ENCODE peak calls at places on chromosomes 5 and 9, in ten cellular contexts. C is colonic mucosa, M is fibroblast of mammary gland, G is astrocyte of the spinal cord, P is tibial nerve, Z is heart left ventricle, O is foreskin fibroblast, V is lower lobe of right lung, E is stomach, Y is epithelial cell of esophagus. N is an unnamed sample.

GRCh38 chr5:42621662-42622061 is 135.0 kb upstream of the CCDC152 start:
- DNase-seq in G (no peak), M (no peak), Y (no peak), O (no peak), E (no peak), Z (no peak), V (no peak), C (no peak), P (no peak), N (no peak)

GRCh38 chr9:108934323-108934885 is at the start of gene ABITRAM:
- DNase-seq in Y (peak; percentile 83), C (peak; percentile 64), O (peak; percentile 76), P (peak; percentile 48), Z (peak; percentile 87), G (peak; percentile 60), E (peak; percentile 75), M (peak; percentile 70), V (peak; percentile 84), N (peak; percentile 86)

GRCh38 chr9:109742759-109743388 is 37.1 kb upstream of the PALM2AKAP2 start:
- DNase-seq in P (no peak), G (peak; percentile 63), Z (no peak), E (no peak), O (peak; percentile 6), C (no peak), M (peak; percentile 56), V (no peak), Y (no peak), N (peak; percentile 60)

GRCh38 chr5:142520885-142521284 is 165.0 kb downstream of the FGF1 start:
- DNase-seq in Y (no peak), P (no peak), Z (no peak), O (peak; percentile 64), V (no peak), C (no peak), E (no peak), G (peak; percentile 86), M (peak; percentile 45), N (no peak)

GRCh38 chr5:172642511-172642910 is 1.4 kb downstream of the NEURL1B start:
- DNase-seq in G (no peak), C (peak; percentile 47), M (no peak), V (no peak), P (no peak), E (no peak), Z (peak; percentile 39), Y (no peak), O (no peak), N (no peak)

GRCh38 chr5:168342985-168343384 is 51.5 kb downstream of the WWC1 start:
- DNase-seq in O (no peak), G (no peak), V (no peak), Y (no peak), Z (no peak), E (no peak), C (no peak), P (no peak), M (no peak), N (no peak)

GRCh38 chr9:91807640-91808246 is 142.3 kb downstream of the ROR2 start:
- DNase-seq in G (no peak), Z (no peak), V (no peak), M (no peak), E (no peak), C (no peak), O (no peak), Y (no peak), P (no peak), N (no peak)

GRCh38 chr5:150303070-150303595 is 428 bp upstream of the ARSI start:
- DNase-seq in C (no peak), V (no peak), G (no peak), M (no peak), P (no peak), E (no peak), O (no peak), Y (no peak), Z (no peak), N (no peak)

GRCh38 chr5:180304431-180305375 is 12.8 kb upstream of the MAPK9 start:
- DNase-seq in P (no peak), O (no peak), V (no peak), M (no peak), Z (no peak), E (no peak), G (no peak), Y (no peak), C (no peak), N (no peak)

GRCh38 chr5:22850981-22851380 is 2.2 kb downstream of the CDH12 start:
- DNase-seq in P (no peak), O (no peak), C (no peak), E (no peak), V (no peak), Z (no peak), G (no peak), M (no peak), Y (no peak), N (peak; percentile 11)

GRCh38 chr5:169695919-169696490 is 58.9 kb downstream of the DOCK2 start:
- DNase-seq in E (no peak), V (no peak), G (peak; percentile 99), P (no peak), C (no peak), Y (peak; percentile 90), O (peak; percentile 99), Z (no peak), M (peak; percentile 100), N (peak; percentile 98)

GRCh38 chr5:76601470-76601869 is 21.7 kb downstream of the F2RL2 start:
- DNase-seq in O (peak; percentile 54), Z (no peak), C (peak; percentile 31), M (peak; percentile 81), E (no peak), V (no peak), P (peak; percentile 64), Y (peak; percentile 74), G (peak; percentile 73), N (peak; percentile 88)

GRCh38 chr9:128610889-128611288 is 45.8 kb downstream of the DYNC2I2 start:
- DNase-seq in C (no peak), V (no peak), Y (no peak), O (no peak), Z (no peak), E (no peak), P (no peak), G (no peak), M (no peak), N (no peak)

DNA sequence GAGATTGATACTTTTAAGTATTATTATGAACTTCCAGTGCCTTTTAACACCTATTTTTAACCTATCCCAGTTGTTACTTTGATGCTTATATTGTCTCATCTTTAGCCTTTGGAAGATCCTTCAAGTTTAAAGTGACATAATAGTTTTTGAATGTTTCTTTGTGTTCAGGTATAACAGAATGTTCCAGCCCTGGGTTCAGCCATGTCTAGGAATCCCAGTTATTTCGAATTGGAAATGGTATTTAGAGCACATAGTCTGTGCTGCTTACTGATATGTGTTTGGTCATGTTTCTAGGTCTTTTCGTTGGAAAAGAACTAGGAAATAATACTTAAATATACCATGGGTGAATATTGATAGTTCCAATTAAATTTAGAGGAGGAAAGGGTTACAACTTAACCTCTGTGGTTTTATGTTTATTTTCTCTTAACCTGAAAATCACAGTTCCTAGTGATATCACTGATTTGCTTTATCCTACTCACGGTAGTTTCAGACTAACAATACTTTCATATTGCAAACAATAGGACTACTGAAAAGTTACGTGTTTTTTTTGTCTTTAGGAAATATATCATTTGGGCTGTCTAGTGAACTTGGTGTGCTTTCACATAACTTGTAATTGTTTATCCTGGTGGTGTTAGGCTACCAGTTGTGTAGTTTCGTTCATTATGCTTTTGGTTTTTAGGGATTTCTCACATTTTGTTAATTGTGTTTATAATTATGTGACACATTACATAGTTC is 37.8 kb downstream of the UHRF2 start:
- DNase-seq in Z (no peak), O (no peak), G (no peak), C (no peak), M (no peak), P (no peak), Y (no peak), V (no peak), E (no peak), N (peak; percentile 54)
- H3K4me3 ChIP-seq in Z (no peak overlapping the region), O (no peak overlapping the region), G (no peak overlapping the region), C (no peak overlapping the region), M (no peak overlapping the region), P (no peak overlapping the region), Y (no peak overlapping the region), V (no peak overlapping the region), E (no peak overlapping the region), N (no peak overlapping the region)

GRCh38 chr9:32589083-32589713 is 16.2 kb upstream of the NDUFB6 start:
- DNase-seq in C (no peak), V (no peak), Y (peak; percentile 69), O (peak; percentile 24), Z (no peak), G (peak; percentile 69), E (no peak), M (peak; percentile 69), P (no peak), N (peak; percentile 81)
- TF ChIP-seq CTCF in C (peak; percentile 24), V (peak; percentile 40), Y (peak; percentile 61), O (peak; percentile 51), Z (peak; percentile 38), G (peak; percentile 67), E (no peak), M (peak; percentile 68), P (peak; percentile 41), N (peak; percentile 71)

DNA sequence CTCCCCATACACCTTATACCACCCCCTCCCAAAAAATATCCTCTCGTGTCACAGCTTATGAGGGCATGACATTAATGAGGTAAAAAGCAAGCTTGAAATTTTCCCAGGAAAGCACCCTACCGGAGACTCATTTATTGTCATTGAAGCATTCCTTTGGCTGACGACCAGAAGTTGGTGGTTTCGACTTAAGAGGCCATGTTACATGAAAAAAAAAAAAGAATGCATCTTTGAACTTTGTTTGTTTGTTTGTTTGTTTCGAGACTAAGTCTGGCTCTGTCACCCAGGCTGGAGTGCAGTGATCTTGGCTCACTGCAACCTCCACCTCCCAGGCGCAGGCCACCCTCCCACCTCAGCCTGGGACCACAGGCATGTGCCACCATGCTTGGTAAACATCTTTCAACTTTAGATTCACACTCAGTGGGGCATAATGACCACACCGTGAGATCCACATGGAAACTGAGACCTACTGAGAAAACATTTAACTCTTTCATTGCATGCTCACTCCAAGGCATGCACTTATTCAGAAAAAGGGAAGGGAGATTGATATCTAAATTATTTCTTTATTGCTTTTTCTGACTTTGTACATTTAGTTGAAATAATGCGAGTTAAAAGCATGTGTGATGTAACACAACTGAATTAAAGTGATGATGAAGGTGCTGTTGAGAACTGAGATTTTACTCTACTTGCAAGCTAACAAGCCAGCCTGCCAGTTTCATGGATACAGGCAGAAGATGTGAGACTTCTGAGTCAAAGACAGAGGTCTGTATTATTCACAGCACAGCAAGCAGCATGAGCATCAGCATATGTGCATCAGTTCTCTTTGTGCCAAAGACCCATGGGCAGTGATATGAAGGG is 5.1 kb upstream of the RAB14 start:
- DNase-seq in G (peak; percentile 62), Z (no peak), M (peak; percentile 27), O (no peak), C (no peak), P (no peak), V (no peak), E (no peak), Y (no peak), N (peak; percentile 54)
- H3K4me3 ChIP-seq in G (no peak overlapping the region), Z (no peak overlapping the region), M (no peak overlapping the region), O (no peak overlapping the region), C (no peak overlapping the region), P (no peak overlapping the region), V (no peak overlapping the region), E (no peak overlapping the region), Y (no peak overlapping the region), N (no peak overlapping the region)

GRCh38 chr5:29001666-29002065 is 1963.3 kb upstream of the CDH9 start:
- DNase-seq in Y (no peak), V (no peak), M (no peak), C (no peak), O (no peak), P (no peak), E (no peak), G (no peak), Z (no peak), N (no peak)
- TF ChIP-seq CTCF in Y (no peak), V (no peak), M (no peak), C (no peak), O (no peak), P (no peak), E (no peak), G (no peak), Z (no peak), N (no peak)